ENCODE peak calls at places on chromosomes 7 and 10, in seven cellular contexts. I, S, G, V, H, B and T are unnamed samples.

GRCh38 chr10:122263971-122264370 is 7.1 kb upstream of the BTBD16 start:
- DNase-seq in I (no peak), S (peak), G (no peak), V (peak), H (peak), B (no peak), T (peak)

GRCh38 chr7:106177738-106178592 is 65.9 kb upstream of the SYPL1 start:
- DNase-seq in I (no peak), S (no peak), G (no peak), V (no peak), H (peak), B (peak), T (no peak)

GRCh38 chr7:36820527-36821170 is 96.4 kb upstream of the AOAH start:
- DNase-seq in I (no peak), S (peak), G (no peak), V (peak), H (no peak), B (no peak), T (peak)

GRCh38 chr10:85735997-85736396 is 630.6 kb downstream of the GRID1 start:
- DNase-seq in I (no peak), S (no peak), G (no peak), V (no peak), H (no peak), B (no peak), T (no peak)

GRCh38 chr10:86176850-86177249 is 189.7 kb downstream of the GRID1 start:
- DNase-seq in I (no peak), S (no peak), G (no peak), V (no peak), H (no peak), B (no peak), T (no peak)

GRCh38 chr7:32890553-32891045 is 961 bp downstream of the KBTBD2 start:
- DNase-seq in I (peak), S (peak), G (no peak), V (peak), H (peak), B (peak), T (no peak)

GRCh38 chr10:12221323-12222298 is 25.6 kb downstream of the CDC123 start:
- DNase-seq in I (no peak), S (no peak), G (no peak), V (peak), H (no peak), B (no peak), T (no peak)

GRCh38 chr7:151408498-151408838 is 1.4 kb downstream of the WDR86 start:
- DNase-seq in I (no peak), S (no peak), G (no peak), V (no peak), H (no peak), B (no peak), T (no peak)

GRCh38 chr7:39480901-39481300 is 85.3 kb upstream of the YAE1 start:
- DNase-seq in I (no peak), S (no peak), G (no peak), V (no peak), H (no peak), B (no peak), T (no peak)

GRCh38 chr7:50149364-50149763 is 56.3 kb upstream of the ZPBP start:
- DNase-seq in I (no peak), S (no peak), G (no peak), V (no peak), H (no peak), B (peak), T (no peak)

GRCh38 chr7:129769400-129769774 is 157.9 kb downstream of the NRF1 start:
- DNase-seq in I (no peak), S (no peak), G (peak), V (no peak), H (no peak), B (no peak), T (no peak)

GRCh38 chr7:48811071-48811470 is 113.3 kb upstream of the CDC14C start:
- DNase-seq in I (no peak), S (no peak), G (no peak), V (no peak), H (no peak), B (no peak), T (no peak)

GRCh38 chr7:29564455-29565185 is 985 bp downstream of the PRR15 start:
- DNase-seq in I (no peak), S (peak), G (peak), V (peak), H (peak), B (no peak), T (peak)

GRCh38 chr7:138616085-138616484 is 85.1 kb downstream of the SVOPL start:
- DNase-seq in I (no peak), S (no peak), G (no peak), V (no peak), H (no peak), B (no peak), T (no peak)

GRCh38 chr10:104049497-104050250 is 36.0 kb downstream of the COL17A1 start:
- DNase-seq in I (no peak), S (peak), G (no peak), V (peak), H (peak), B (no peak), T (no peak)

GRCh38 chr7:140544278-140544896 is 65.1 kb upstream of the MKRN1 start:
- DNase-seq in I (no peak), S (no peak), G (no peak), V (no peak), H (no peak), B (no peak), T (no peak)

GRCh38 chr10:126673565-126673964 is 3.1 kb upstream of the C10orf90 start:
- DNase-seq in I (no peak), S (no peak), G (no peak), V (no peak), H (no peak), B (no peak), T (no peak)

GRCh38 chr10:126669188-126669587 is 1.3 kb downstream of the C10orf90 start:
- DNase-seq in I (no peak), S (no peak), G (no peak), V (peak), H (no peak), B (no peak), T (no peak)

GRCh38 chr10:126670056-126670743 is at the start of gene C10orf90:
- DNase-seq in I (no peak), S (no peak), G (no peak), V (no peak), H (no peak), B (no peak), T (no peak)

GRCh38 chr10:126670886-126671285 is 393 bp upstream of the C10orf90 start:
- DNase-seq in I (no peak), S (no peak), G (no peak), V (no peak), H (no peak), B (no peak), T (no peak)

GRCh38 chr10:126671402-126671975 is 996 bp upstream of the C10orf90 start:
- DNase-seq in I (no peak), S (no peak), G (no peak), V (no peak), H (no peak), B (no peak), T (no peak)
- H3K4me3 ChIP-seq in I (no peak), S (no peak), G (no peak), V (no peak), H (no peak), B (no peak), T (no peak)

DNA sequence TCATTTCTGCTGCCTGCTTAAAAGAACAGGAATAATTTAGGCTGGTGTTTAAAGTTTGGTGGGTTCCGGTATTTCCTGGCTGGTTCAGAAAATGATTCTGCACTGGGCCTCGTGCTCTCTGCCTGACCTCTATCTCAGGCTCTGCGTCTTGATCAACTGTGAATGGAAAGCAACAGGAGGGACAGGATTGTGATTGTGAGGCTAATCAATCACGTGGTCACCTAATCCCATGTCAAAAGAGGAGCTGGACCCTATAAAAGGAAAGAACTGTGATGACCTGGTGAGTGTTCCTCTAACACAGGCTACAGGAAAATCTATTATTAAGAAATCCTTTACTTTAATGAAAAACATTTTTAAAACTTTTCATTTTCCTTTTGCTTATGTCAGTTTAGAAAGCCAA is at the start of gene DHX32:
- DNase-seq in I (no peak), S (no peak), G (no peak), V (no peak), H (no peak), B (no peak), T (no peak)
- H3K4me3 ChIP-seq in I (no peak), S (no peak), G (no peak), V (no peak), H (no peak), B (no peak), T (no peak)

GRCh38 chr10:15088428-15089261 is at the start of gene ACBD7:
- DNase-seq in I (peak), S (peak), G (peak), V (peak), H (peak), B (peak), T (no peak)

GRCh38 chr10:15084502-15084922 is 4.1 kb downstream of the ACBD7 start:
- DNase-seq in I (peak), S (peak), G (no peak), V (peak), H (peak), B (no peak), T (peak)

GRCh38 chr10:15083674-15084501 is 4.7 kb downstream of the ACBD7 start:
- DNase-seq in I (no peak), S (no peak), G (no peak), V (no peak), H (no peak), B (no peak), T (no peak)
- H3K4me3 ChIP-seq in I (peak), S (peak), G (peak), V (peak), H (peak), B (no peak), T (peak)

DNA sequence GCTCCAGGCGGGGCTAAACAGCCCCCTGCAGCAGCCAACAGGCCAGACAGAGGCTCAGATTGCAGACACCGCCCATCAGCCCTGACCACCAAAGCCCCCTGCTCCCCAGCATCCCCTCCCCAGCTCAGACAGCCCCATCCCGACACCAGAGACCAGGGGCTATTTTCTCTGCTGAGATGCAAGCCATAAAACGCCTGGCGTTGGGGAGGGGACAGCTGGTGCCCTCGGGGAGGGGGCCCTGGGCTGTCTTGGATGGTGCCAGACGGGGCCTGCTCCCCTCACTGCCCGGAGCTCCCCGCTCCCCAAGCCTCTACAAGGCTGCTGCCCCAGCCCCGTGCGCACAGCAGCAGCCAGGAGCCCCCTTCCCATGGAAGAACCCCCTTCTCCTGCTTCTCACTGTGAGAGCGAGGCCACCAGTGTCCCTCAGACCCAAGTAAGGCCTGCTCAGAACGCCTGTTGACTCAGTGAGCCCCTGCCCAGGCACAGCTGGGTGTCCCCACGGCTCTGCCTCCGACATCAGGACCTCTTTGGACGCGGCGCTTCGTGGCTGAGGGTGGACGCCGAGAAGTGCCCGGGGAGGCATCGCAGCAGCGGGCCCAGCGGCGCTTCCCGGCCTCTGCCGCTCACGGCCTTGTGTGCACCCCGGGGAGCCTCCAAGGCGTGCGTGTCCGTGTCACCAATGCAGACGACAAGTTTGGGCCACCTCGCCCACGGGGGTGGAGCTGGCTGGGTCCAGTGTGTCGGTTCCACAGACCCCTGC is 32.0 kb downstream of the GET4 start:
- DNase-seq in I (no peak), S (no peak), G (no peak), V (no peak), H (no peak), B (no peak), T (no peak)
- H3K4me3 ChIP-seq in I (no peak), S (no peak), G (no peak), V (no peak), H (no peak), B (no peak), T (no peak)

DNA sequence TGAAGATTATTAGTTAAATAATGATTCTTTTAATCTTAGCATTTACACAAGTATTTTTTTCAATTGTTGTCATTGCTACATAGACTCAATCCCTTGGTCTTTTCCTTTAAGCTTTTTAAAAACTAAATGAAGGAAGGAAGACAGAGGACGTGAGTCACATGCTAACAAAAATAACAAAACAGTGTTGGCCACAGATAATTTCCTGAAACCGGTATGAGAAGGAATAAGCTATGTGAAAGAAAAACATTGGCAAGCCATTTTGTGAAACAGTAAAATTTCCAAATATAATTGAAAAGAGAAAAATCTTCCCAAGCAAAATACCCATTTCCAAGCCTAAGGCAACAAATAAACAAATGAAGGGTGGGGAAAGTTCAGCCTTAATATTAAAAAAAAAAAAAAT is 223.0 kb downstream of the AHR start:
- DNase-seq in I (no peak), S (peak), G (no peak), V (peak), H (peak), B (no peak), T (no peak)
- H3K4me3 ChIP-seq in I (no peak), S (no peak), G (no peak), V (no peak), H (no peak), B (no peak), T (no peak)